ENCODE peak calls at places on chromosome 3, in five cellular contexts. K is mesendoderm, I is IMR-90, Z is H9, S is H1. X is an unnamed sample.

GRCh38 chr3:14137004-14137403 is 12.2 kb downstream of the TMEM43 start:
- DNase-seq in K (no peak), I (no peak), Z (no peak), S (no peak), X (no peak)

GRCh38 chr3:33067484-33067883 is 29.5 kb downstream of the GLB1 start:
- DNase-seq in K (peak; percentile 23), I (peak; percentile 81), Z (no peak), S (no peak), X (no peak)

GRCh38 chr3:71031914-71032521 is 551.5 kb downstream of the FOXP1 start:
- DNase-seq in K (no peak), I (no peak), Z (no peak), S (no peak), X (no peak)

GRCh38 chr3:129424185-129424841 is 4.1 kb downstream of the EFCAB12 start:
- DNase-seq in K (peak; percentile 59), I (peak; percentile 24), Z (no peak), S (no peak), X (no peak)

GRCh38 chr3:73716418-73716817 is 91.7 kb upstream of the PDZRN3 start:
- DNase-seq in K (no peak), I (peak; percentile 83), Z (no peak), S (no peak), X (no peak)

GRCh38 chr3:190504354-190505125 is 9.3 kb upstream of the IL1RAP start:
- DNase-seq in K (peak; percentile 19), I (peak; percentile 27), Z (no peak), S (no peak), X (no peak)

GRCh38 chr3:21326704-21327103 is 424.3 kb downstream of the ZNF385D start:
- DNase-seq in K (peak; percentile 86), I (peak; percentile 7), Z (no peak), S (no peak), X (peak; percentile 35)

GRCh38 chr3:110164632-110165240 is 827.4 kb upstream of the DPPA4 start:
- DNase-seq in K (peak; percentile 69), I (peak; percentile 25), Z (no peak), S (no peak), X (no peak)

GRCh38 chr3:182331356-182331755 is 461.9 kb upstream of the ATP11B start:
- DNase-seq in K (no peak), I (no peak), Z (no peak), S (no peak), X (no peak)

GRCh38 chr3:77513541-77513940 is 473.6 kb downstream of the ROBO2 start:
- DNase-seq in K (no peak), I (no peak), Z (no peak), S (no peak), X (no peak)

GRCh38 chr3:9198805-9199386 is 50.5 kb downstream of the SRGAP3 start:
- DNase-seq in K (peak; percentile 55), I (no peak), Z (no peak), S (no peak), X (no peak)

GRCh38 chr3:132432639-132433038 is 15.3 kb downstream of the DNAJC13 start:
- DNase-seq in K (no peak), I (peak; percentile 93), Z (no peak), S (no peak), X (no peak)

GRCh38 chr3:23439080-23439479 is 236.0 kb downstream of the UBE2E2 start:
- DNase-seq in K (no peak), I (no peak), Z (no peak), S (no peak), X (no peak)

GRCh38 chr3:191521055-191521454 is 60.1 kb downstream of the PYDC2 start:
- DNase-seq in K (no peak), I (no peak), Z (no peak), S (no peak), X (no peak)

GRCh38 chr3:116140100-116140689 is 305.1 kb downstream of the LSAMP start:
- DNase-seq in K (peak; percentile 11), I (peak; percentile 47), Z (no peak), S (no peak), X (no peak)

GRCh38 chr3:158748237-158748828 is 16.1 kb upstream of the RARRES1 start:
- DNase-seq in K (no peak), I (peak; percentile 47), Z (no peak), S (no peak), X (no peak)

GRCh38 chr3:42702066-42702951 is at the start of gene HHATL:
- DNase-seq in K (no peak), I (no peak), Z (peak; percentile 31), S (peak; percentile 45), X (no peak)

GRCh38 chr3:127672429-127673190 is at the start of gene ABTB1:
- DNase-seq in K (peak; percentile 83), I (peak; percentile 58), Z (peak; percentile 86), S (peak; percentile 87), X (peak; percentile 65)

GRCh38 chr3:127670229-127670559 is 2.6 kb upstream of the ABTB1 start:
- DNase-seq in K (no peak), I (no peak), Z (no peak), S (no peak), X (no peak)

GRCh38 chr3:127673191-127674098 is 693 bp downstream of the ABTB1 start:
- DNase-seq in K (no peak), I (peak; percentile 57), Z (peak; percentile 39), S (peak; percentile 66), X (no peak)

GRCh38 chr3:127670761-127671522 is 1.8 kb upstream of the ABTB1 start:
- DNase-seq in K (no peak), I (no peak), Z (no peak), S (no peak), X (no peak)

GRCh38 chr3:127671523-127672428 is 976 bp upstream of the ABTB1 start:
- DNase-seq in K (no peak), I (no peak), Z (no peak), S (peak; percentile 59), X (no peak)
- H2BK15ac ChIP-seq in K (no peak overlapping the region), I (no peak overlapping the region), Z (no peak overlapping the region), S (no peak overlapping the region), X (peak overlapping the region; percentile 85)

GRCh38 chr3:45551214-45552010 is 43.1 kb upstream of the LIMD1 start:
- DNase-seq in K (peak; percentile 36), I (peak; percentile 99), Z (no peak), S (no peak), X (no peak)
- H2BK15ac ChIP-seq in K (no peak overlapping the region), I (peak overlapping the region; percentile 89), Z (no peak overlapping the region), S (no peak overlapping the region), X (no peak overlapping the region)

GRCh38 chr3:136818851-136819783 is at the start of gene SLC35G2:
- DNase-seq in K (peak; percentile 86), I (peak; percentile 89), Z (peak; percentile 86), S (peak; percentile 83), X (peak; percentile 61)
- H2BK15ac ChIP-seq in K (no peak within 1 kb of the TSS), I (peak within 1 kb of the TSS; percentile 33), Z (no peak within 1 kb of the TSS), S (no peak within 1 kb of the TSS), X (no peak within 1 kb of the TSS)

GRCh38 chr3:50615190-50615589 is 1.8 kb upstream of the MAPKAPK3 start:
- DNase-seq in K (no peak), I (no peak), Z (no peak), S (no peak), X (no peak)
- H2BK15ac ChIP-seq in K (no peak overlapping the region), I (no peak overlapping the region), Z (no peak overlapping the region), S (peak overlapping the region; percentile 82), X (no peak overlapping the region)

GRCh38 chr3:177589041-177589650 is 391.9 kb upstream of the TBL1XR1 start:
- DNase-seq in K (no peak), I (no peak), Z (no peak), S (no peak), X (no peak)

GRCh38 chr3:177589921-177590336 is 392.6 kb upstream of the TBL1XR1 start:
- DNase-seq in K (no peak), I (peak; percentile 93), Z (no peak), S (no peak), X (peak; percentile 45)

GRCh38 chr3:177591371-177591770 is 394.1 kb upstream of the TBL1XR1 start:
- DNase-seq in K (no peak), I (no peak), Z (no peak), S (no peak), X (no peak)

GRCh38 chr3:177594096-177594495 is 396.8 kb upstream of the TBL1XR1 start:
- DNase-seq in K (no peak), I (no peak), Z (no peak), S (no peak), X (no peak)

DNA sequence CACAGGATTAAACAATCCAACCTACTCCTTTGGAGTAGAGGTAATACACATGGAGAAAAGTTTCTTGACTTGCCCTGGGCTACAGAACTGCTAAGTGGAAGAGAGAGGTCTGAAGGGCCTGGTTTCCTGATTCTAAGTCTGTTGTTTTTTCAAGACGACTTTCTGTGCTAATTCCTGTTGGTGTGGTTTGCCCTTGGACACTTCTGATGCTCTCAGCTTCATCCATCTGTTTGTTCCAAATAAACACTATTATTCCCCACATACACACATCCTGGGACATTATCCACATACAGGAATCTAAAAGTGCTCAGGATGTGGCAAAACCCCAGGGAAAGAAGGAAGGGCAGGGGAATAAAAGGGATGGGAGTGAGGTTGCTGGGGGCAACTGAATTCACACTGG is 393.5 kb upstream of the TBL1XR1 start:
- DNase-seq in K (no peak), I (no peak), Z (no peak), S (no peak), X (no peak)
- H2BK15ac ChIP-seq in K (no peak overlapping the region), I (peak overlapping the region; percentile 95), Z (no peak overlapping the region), S (no peak overlapping the region), X (no peak overlapping the region)

DNA sequence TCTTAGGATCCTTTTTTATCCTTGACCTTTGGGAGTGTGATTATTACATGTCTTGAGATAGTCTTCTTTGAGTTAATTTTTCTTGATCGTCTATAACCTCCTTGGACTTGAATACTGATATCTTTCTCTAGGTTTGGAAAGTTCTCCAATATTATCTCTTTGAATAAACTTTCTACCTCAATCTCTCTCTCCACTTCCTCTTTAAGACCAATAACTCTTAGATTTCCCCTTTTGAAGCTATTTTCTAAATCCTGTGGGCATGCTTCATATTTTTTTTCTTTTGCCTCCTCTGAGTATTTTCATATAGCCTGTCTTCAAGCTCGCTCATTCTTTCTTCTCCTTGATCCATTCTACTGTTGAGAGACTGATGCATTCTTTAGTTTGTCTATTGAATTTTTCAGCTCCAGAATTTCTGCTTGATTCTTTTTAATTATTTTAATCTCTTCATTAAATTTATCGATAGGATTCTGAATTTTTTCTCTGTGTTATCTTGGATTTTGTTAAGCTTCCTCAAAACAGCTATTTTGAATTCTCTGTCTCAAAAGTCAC is 12.1 kb downstream of the USF3 start:
- DNase-seq in K (no peak), I (no peak), Z (no peak), S (no peak), X (no peak)
- H2BK15ac ChIP-seq in K (no peak overlapping the region), I (no peak overlapping the region), Z (no peak overlapping the region), S (no peak overlapping the region), X (no peak overlapping the region)

GRCh38 chr3:50340404-50341329 is at the start of gene RASSF1:
- DNase-seq in K (peak; percentile 23), I (no peak), Z (peak; percentile 60), S (peak; percentile 66), X (no peak)
- H2BK15ac ChIP-seq in K (no peak within 1 kb of the TSS), I (peak within 1 kb of the TSS; percentile 58), Z (no peak within 1 kb of the TSS), S (peak within 1 kb of the TSS; percentile 98), X (peak within 1 kb of the TSS; percentile 46)

GRCh38 chr3:48597408-48597800 is 2.3 kb upstream of the COL7A1 start:
- DNase-seq in K (no peak), I (no peak), Z (no peak), S (no peak), X (no peak)
- H2BK15ac ChIP-seq in K (no peak overlapping the region), I (peak overlapping the region; percentile 97), Z (no peak overlapping the region), S (no peak overlapping the region), X (no peak overlapping the region)